ENCODE peak calls at places on chromosomes 5 and 9, in eight cellular contexts. One of them, this sample, is unnamed.

GRCh38 chr9:7011395-7012067 is 253.8 kb downstream of the KDM4C start:
- DNase-seq in PC-3: no peak
- DNase-seq in cardiac fibroblast: peak
- DNase-seq in kidney: no peak
- DNase-seq in mesothelial cell of epicardium: no peak
- DNase-seq in HFFc6: no peak
- DNase-seq in activated B cell treated with CpG ODN at 0.5 μM for 24 hours: no peak
- DNase-seq in A549: no peak
- DNase-seq in this sample: peak

GRCh38 chr5:177593511-177593910 is 1.5 kb downstream of the TMED9 start:
- DNase-seq in activated B cell treated with CpG ODN at 0.5 μM for 24 hours: no peak
- DNase-seq in kidney: no peak
- DNase-seq in cardiac fibroblast: no peak
- DNase-seq in PC-3: no peak
- DNase-seq in A549: no peak
- DNase-seq in mesothelial cell of epicardium: no peak
- DNase-seq in HFFc6: no peak
- DNase-seq in this sample: no peak

GRCh38 chr9:124399323-124399962 is 15.8 kb downstream of the PSMB7 start:
- DNase-seq in mesothelial cell of epicardium: no peak
- DNase-seq in HFFc6: peak
- DNase-seq in activated B cell treated with CpG ODN at 0.5 μM for 24 hours: no peak
- DNase-seq in kidney: no peak
- DNase-seq in cardiac fibroblast: peak
- DNase-seq in PC-3: no peak
- DNase-seq in A549: no peak
- DNase-seq in this sample: no peak

GRCh38 chr5:135569755-135570452 is 8.9 kb downstream of the CXCL14 start:
- DNase-seq in activated B cell treated with CpG ODN at 0.5 μM for 24 hours: no peak
- DNase-seq in kidney: no peak
- DNase-seq in HFFc6: peak
- DNase-seq in A549: peak
- DNase-seq in cardiac fibroblast: peak
- DNase-seq in PC-3: peak
- DNase-seq in mesothelial cell of epicardium: no peak
- DNase-seq in this sample: peak

GRCh38 chr5:162996052-162996451 is 441.3 kb upstream of the CCNG1 start:
- DNase-seq in cardiac fibroblast: no peak
- DNase-seq in kidney: no peak
- DNase-seq in PC-3: no peak
- DNase-seq in A549: no peak
- DNase-seq in mesothelial cell of epicardium: no peak
- DNase-seq in HFFc6: no peak
- DNase-seq in activated B cell treated with CpG ODN at 0.5 μM for 24 hours: no peak
- DNase-seq in this sample: no peak

GRCh38 chr5:177300236-177300880 is 3.2 kb downstream of the RAB24 start:
- DNase-seq in activated B cell treated with CpG ODN at 0.5 μM for 24 hours: peak
- DNase-seq in cardiac fibroblast: peak
- DNase-seq in HFFc6: peak
- DNase-seq in PC-3: peak
- DNase-seq in mesothelial cell of epicardium: no peak
- DNase-seq in kidney: no peak
- DNase-seq in A549: no peak
- DNase-seq in this sample: peak

GRCh38 chr5:96288845-96289185 is 144.2 kb downstream of the PCSK1 start:
- DNase-seq in activated B cell treated with CpG ODN at 0.5 μM for 24 hours: no peak
- DNase-seq in HFFc6: no peak
- DNase-seq in mesothelial cell of epicardium: no peak
- DNase-seq in kidney: no peak
- DNase-seq in PC-3: peak
- DNase-seq in A549: no peak
- DNase-seq in cardiac fibroblast: peak
- DNase-seq in this sample: no peak

GRCh38 chr5:119347574-119347973 is 8.2 kb upstream of the TNFAIP8 start:
- DNase-seq in HFFc6: no peak
- DNase-seq in PC-3: no peak
- DNase-seq in activated B cell treated with CpG ODN at 0.5 μM for 24 hours: no peak
- DNase-seq in mesothelial cell of epicardium: no peak
- DNase-seq in cardiac fibroblast: no peak
- DNase-seq in kidney: no peak
- DNase-seq in A549: no peak
- DNase-seq in this sample: no peak

GRCh38 chr9:27353405-27354229 is 56.7 kb upstream of the EQTN start:
- DNase-seq in HFFc6: no peak
- DNase-seq in PC-3: no peak
- DNase-seq in A549: no peak
- DNase-seq in activated B cell treated with CpG ODN at 0.5 μM for 24 hours: no peak
- DNase-seq in cardiac fibroblast: no peak
- DNase-seq in mesothelial cell of epicardium: no peak
- DNase-seq in kidney: no peak
- DNase-seq in this sample: no peak

GRCh38 chr5:141878186-141878770 is at the start of gene PCDH1:
- DNase-seq in cardiac fibroblast: peak
- DNase-seq in mesothelial cell of epicardium: peak
- DNase-seq in kidney: peak
- DNase-seq in PC-3: peak
- DNase-seq in A549: no peak
- DNase-seq in activated B cell treated with CpG ODN at 0.5 μM for 24 hours: peak
- DNase-seq in HFFc6: no peak
- DNase-seq in this sample: peak

GRCh38 chr9:70480405-70480980 is 66.0 kb upstream of the KLF9 start:
- DNase-seq in activated B cell treated with CpG ODN at 0.5 μM for 24 hours: no peak
- DNase-seq in PC-3: peak
- DNase-seq in mesothelial cell of epicardium: peak
- DNase-seq in HFFc6: no peak
- DNase-seq in cardiac fibroblast: peak
- DNase-seq in A549: no peak
- DNase-seq in kidney: peak
- DNase-seq in this sample: no peak

GRCh38 chr5:132607133-132607532 is 50.4 kb downstream of the RAD50 start:
- DNase-seq in mesothelial cell of epicardium: no peak
- DNase-seq in A549: no peak
- DNase-seq in PC-3: no peak
- DNase-seq in cardiac fibroblast: no peak
- DNase-seq in HFFc6: no peak
- DNase-seq in activated B cell treated with CpG ODN at 0.5 μM for 24 hours: no peak
- DNase-seq in kidney: no peak
- DNase-seq in this sample: no peak

GRCh38 chr5:131261483-131261882 is 2.4 kb upstream of the CDC42SE2 start:
- DNase-seq in mesothelial cell of epicardium: no peak
- DNase-seq in HFFc6: no peak
- DNase-seq in A549: no peak
- DNase-seq in kidney: no peak
- DNase-seq in cardiac fibroblast: no peak
- DNase-seq in activated B cell treated with CpG ODN at 0.5 μM for 24 hours: no peak
- DNase-seq in PC-3: no peak
- DNase-seq in this sample: no peak

GRCh38 chr5:131256507-131256823 is 7.4 kb upstream of the CDC42SE2 start:
- DNase-seq in A549: no peak
- DNase-seq in PC-3: no peak
- DNase-seq in kidney: no peak
- DNase-seq in HFFc6: no peak
- DNase-seq in activated B cell treated with CpG ODN at 0.5 μM for 24 hours: no peak
- DNase-seq in mesothelial cell of epicardium: no peak
- DNase-seq in cardiac fibroblast: no peak
- DNase-seq in this sample: no peak

GRCh38 chr5:131260895-131261294 is 3.0 kb upstream of the CDC42SE2 start:
- DNase-seq in A549: no peak
- DNase-seq in cardiac fibroblast: peak
- DNase-seq in activated B cell treated with CpG ODN at 0.5 μM for 24 hours: no peak
- DNase-seq in PC-3: no peak
- DNase-seq in mesothelial cell of epicardium: no peak
- DNase-seq in HFFc6: no peak
- DNase-seq in kidney: no peak
- DNase-seq in this sample: no peak

GRCh38 chr5:131259326-131259725 is 4.5 kb upstream of the CDC42SE2 start:
- DNase-seq in A549: no peak
- DNase-seq in HFFc6: no peak
- DNase-seq in activated B cell treated with CpG ODN at 0.5 μM for 24 hours: no peak
- DNase-seq in cardiac fibroblast: no peak
- DNase-seq in kidney: no peak
- DNase-seq in mesothelial cell of epicardium: no peak
- DNase-seq in PC-3: peak
- DNase-seq in this sample: no peak

GRCh38 chr5:131258733-131259132 is 5.1 kb upstream of the CDC42SE2 start:
- DNase-seq in activated B cell treated with CpG ODN at 0.5 μM for 24 hours: no peak
- DNase-seq in A549: no peak
- DNase-seq in kidney: no peak
- DNase-seq in HFFc6: no peak
- DNase-seq in PC-3: peak
- DNase-seq in mesothelial cell of epicardium: no peak
- DNase-seq in cardiac fibroblast: no peak
- DNase-seq in this sample: no peak
- TF ChIP-seq CTCF in activated B cell treated with CpG ODN at 0.5 μM for 24 hours: no peak
- TF ChIP-seq CTCF in A549: no peak
- TF ChIP-seq CTCF in kidney: no peak
- TF ChIP-seq CTCF in HFFc6: no peak
- TF ChIP-seq CTCF in PC-3: no peak
- TF ChIP-seq CTCF in mesothelial cell of epicardium: no peak
- TF ChIP-seq CTCF in cardiac fibroblast: no peak
- TF ChIP-seq CTCF in this sample: no peak

DNA sequence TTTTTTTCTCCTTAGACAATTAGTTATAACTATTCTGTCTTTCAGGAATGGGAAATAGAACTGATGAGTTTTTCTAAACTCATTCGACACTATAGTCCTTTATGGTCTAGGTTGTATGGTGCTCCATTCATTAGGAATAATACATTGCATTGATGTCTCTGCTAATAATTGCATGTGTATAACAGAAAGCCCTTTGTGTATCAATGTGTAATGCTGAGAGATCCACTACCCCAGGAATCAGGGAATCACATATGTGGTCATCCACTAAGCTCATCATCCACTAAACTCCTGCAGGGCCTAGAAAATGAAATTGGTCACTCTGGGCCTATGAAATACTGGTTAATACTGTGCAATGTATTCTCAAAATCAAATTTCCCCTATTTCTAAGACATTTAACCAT is 242.0 kb upstream of the CDH18 start:
- DNase-seq in HFFc6: no peak
- DNase-seq in A549: no peak
- DNase-seq in mesothelial cell of epicardium: no peak
- DNase-seq in cardiac fibroblast: no peak
- DNase-seq in PC-3: no peak
- DNase-seq in kidney: no peak
- DNase-seq in activated B cell treated with CpG ODN at 0.5 μM for 24 hours: no peak
- DNase-seq in this sample: no peak
- TF ChIP-seq CTCF in HFFc6: no peak
- TF ChIP-seq CTCF in A549: no peak
- TF ChIP-seq CTCF in mesothelial cell of epicardium: no peak
- TF ChIP-seq CTCF in cardiac fibroblast: no peak
- TF ChIP-seq CTCF in PC-3: no peak
- TF ChIP-seq CTCF in kidney: no peak
- TF ChIP-seq CTCF in activated B cell treated with CpG ODN at 0.5 μM for 24 hours: no peak
- TF ChIP-seq CTCF in this sample: no peak

GRCh38 chr5:168073311-168073710 is 218.1 kb upstream of the WWC1 start:
- DNase-seq in A549: no peak
- DNase-seq in cardiac fibroblast: no peak
- DNase-seq in kidney: no peak
- DNase-seq in HFFc6: no peak
- DNase-seq in activated B cell treated with CpG ODN at 0.5 μM for 24 hours: no peak
- DNase-seq in mesothelial cell of epicardium: no peak
- DNase-seq in PC-3: no peak
- DNase-seq in this sample: no peak

GRCh38 chr5:168073991-168074800 is 217.2 kb upstream of the WWC1 start:
- DNase-seq in mesothelial cell of epicardium: no peak
- DNase-seq in A549: no peak
- DNase-seq in PC-3: no peak
- DNase-seq in cardiac fibroblast: peak
- DNase-seq in activated B cell treated with CpG ODN at 0.5 μM for 24 hours: no peak
- DNase-seq in HFFc6: no peak
- DNase-seq in kidney: no peak
- DNase-seq in this sample: no peak

GRCh38 chr5:168072665-168073064 is 218.8 kb upstream of the WWC1 start:
- DNase-seq in HFFc6: no peak
- DNase-seq in PC-3: no peak
- DNase-seq in A549: no peak
- DNase-seq in cardiac fibroblast: no peak
- DNase-seq in activated B cell treated with CpG ODN at 0.5 μM for 24 hours: no peak
- DNase-seq in kidney: no peak
- DNase-seq in mesothelial cell of epicardium: no peak
- DNase-seq in this sample: no peak

GRCh38 chr5:168075387-168075786 is 216.1 kb upstream of the WWC1 start:
- DNase-seq in HFFc6: no peak
- DNase-seq in kidney: no peak
- DNase-seq in activated B cell treated with CpG ODN at 0.5 μM for 24 hours: no peak
- DNase-seq in A549: no peak
- DNase-seq in mesothelial cell of epicardium: no peak
- DNase-seq in PC-3: no peak
- DNase-seq in cardiac fibroblast: no peak
- DNase-seq in this sample: no peak

DNA sequence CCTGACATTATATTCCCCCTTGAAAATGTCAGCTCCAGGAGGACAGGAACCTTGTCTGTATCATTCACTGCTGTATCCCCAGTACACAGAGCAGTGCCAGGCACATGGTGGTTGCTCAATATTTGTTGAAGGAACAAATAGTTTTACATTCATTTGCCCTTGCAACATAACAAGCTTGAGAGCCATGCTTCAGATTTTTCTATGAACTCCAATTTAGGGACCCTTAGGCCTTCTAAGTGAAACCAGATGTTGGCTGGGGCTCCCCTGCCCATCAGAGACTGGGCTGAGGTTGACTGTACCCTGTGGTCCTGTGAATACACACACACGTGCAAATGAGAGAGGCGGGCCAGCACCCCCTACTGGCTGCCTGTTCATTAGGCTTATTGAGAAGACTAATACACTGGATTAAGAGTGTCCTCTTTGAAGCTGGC is 214.9 kb upstream of the WWC1 start:
- DNase-seq in A549: no peak
- DNase-seq in PC-3: peak
- DNase-seq in HFFc6: peak
- DNase-seq in cardiac fibroblast: peak
- DNase-seq in activated B cell treated with CpG ODN at 0.5 μM for 24 hours: no peak
- DNase-seq in kidney: no peak
- DNase-seq in mesothelial cell of epicardium: no peak
- DNase-seq in this sample: peak
- TF ChIP-seq CTCF in A549: peak
- TF ChIP-seq CTCF in PC-3: peak
- TF ChIP-seq CTCF in HFFc6: peak
- TF ChIP-seq CTCF in cardiac fibroblast: peak
- TF ChIP-seq CTCF in activated B cell treated with CpG ODN at 0.5 μM for 24 hours: no peak
- TF ChIP-seq CTCF in kidney: peak
- TF ChIP-seq CTCF in mesothelial cell of epicardium: no peak
- TF ChIP-seq CTCF in this sample: peak

DNA sequence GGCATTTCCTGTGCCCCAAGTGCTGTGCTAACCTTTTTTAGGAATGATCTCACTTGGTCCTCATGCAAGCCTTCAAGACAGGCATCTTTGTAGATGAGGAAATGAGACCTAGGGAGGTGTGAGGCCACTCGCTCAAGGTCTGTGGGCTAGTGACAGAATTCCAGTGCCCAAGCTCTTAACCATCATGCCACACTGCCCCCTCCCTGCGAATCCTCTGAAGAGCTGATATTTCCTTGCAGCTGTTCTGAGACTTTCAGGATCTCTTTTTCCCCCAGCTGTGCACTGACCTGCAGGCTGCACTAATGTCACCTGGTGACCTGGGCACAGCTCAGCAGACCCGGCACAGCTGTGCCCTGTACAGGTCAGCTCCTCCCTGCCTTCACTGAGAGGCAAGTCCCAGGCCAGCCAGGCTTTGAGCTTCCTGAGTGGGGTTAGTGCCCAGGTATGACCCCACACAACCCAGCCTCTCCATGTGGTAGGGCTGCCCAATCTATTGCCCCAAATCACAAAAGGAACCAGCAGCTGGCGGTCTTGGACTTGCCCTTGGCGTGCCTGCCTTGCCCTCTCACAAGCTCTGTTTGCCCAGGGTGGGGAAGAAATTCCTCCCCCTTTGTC is 32.7 kb downstream of the MORN5 start:
- DNase-seq in PC-3: no peak
- DNase-seq in activated B cell treated with CpG ODN at 0.5 μM for 24 hours: no peak
- DNase-seq in A549: no peak
- DNase-seq in cardiac fibroblast: no peak
- DNase-seq in HFFc6: no peak
- DNase-seq in kidney: no peak
- DNase-seq in mesothelial cell of epicardium: no peak
- DNase-seq in this sample: no peak
- TF ChIP-seq CTCF in PC-3: no peak
- TF ChIP-seq CTCF in activated B cell treated with CpG ODN at 0.5 μM for 24 hours: no peak
- TF ChIP-seq CTCF in A549: no peak
- TF ChIP-seq CTCF in cardiac fibroblast: no peak
- TF ChIP-seq CTCF in HFFc6: peak
- TF ChIP-seq CTCF in kidney: no peak
- TF ChIP-seq CTCF in mesothelial cell of epicardium: no peak
- TF ChIP-seq CTCF in this sample: no peak